ENCODE peak calls at places on chromosomes 1 and 21, in five cellular contexts. R, I, A, F and M are unnamed samples.

GRCh38 chr1:246364415-246364941 is 142.6 kb downstream of the SMYD3 start:
- ATAC-seq in F (no peak), A (no peak), I (no peak), R (no peak), M (no peak)

GRCh38 chr1:29960906-29961675 is 724.8 kb downstream of the PTPRU start:
- ATAC-seq in A (no peak), I (no peak), F (no peak), R (no peak), M (no peak)

GRCh38 chr1:43783096-43783670 is 75.8 kb downstream of the ST3GAL3 start:
- ATAC-seq in I (no peak), F (no peak), R (peak; percentile 59), A (no peak), M (no peak)

GRCh38 chr1:207850621-207851407 is 60.1 kb downstream of the CD34 start:
- ATAC-seq in I (peak; percentile 16), R (no peak), A (no peak), F (peak; percentile 28), M (no peak)

GRCh38 chr1:94537254-94537653 is 4.3 kb downstream of the F3 start:
- ATAC-seq in I (no peak), R (no peak), F (no peak), A (no peak), M (no peak)

GRCh38 chr1:172654535-172654934 is 4.4 kb upstream of the FASLG start:
- ATAC-seq in R (peak; percentile 68), I (no peak), F (no peak), A (no peak), M (no peak)

GRCh38 chr1:181482521-181483083 is 715 bp upstream of the CACNA1E start:
- ATAC-seq in A (no peak), F (peak; percentile 59), I (peak; percentile 79), R (peak; percentile 75), M (peak; percentile 27)

GRCh38 chr1:31483012-31483946 is 70.3 kb downstream of the SERINC2 start:
- ATAC-seq in F (peak; percentile 97), R (no peak), A (peak; percentile 57), I (peak; percentile 75), M (peak; percentile 94)

GRCh38 chr1:204146965-204147364 is 4.9 kb downstream of the ETNK2 start:
- ATAC-seq in I (no peak), A (peak; percentile 2), R (no peak), F (no peak), M (no peak)

GRCh38 chr1:164823486-164824279 is 264.7 kb downstream of the PBX1 start:
- ATAC-seq in F (peak; percentile 29), I (no peak), R (no peak), A (no peak), M (peak; percentile 87)

GRCh38 chr1:237877628-237878027 is 13.1 kb downstream of the ZP4 start:
- ATAC-seq in A (no peak), R (no peak), I (no peak), F (no peak), M (no peak)

GRCh38 chr1:54480201-54480848 is 67.7 kb upstream of the ACOT11 start:
- ATAC-seq in A (peak; percentile 50), R (no peak), I (peak; percentile 64), F (no peak), M (no peak)

GRCh38 chr1:177854951-177855350 is 114.9 kb downstream of the SEC16B start:
- ATAC-seq in R (no peak), F (no peak), A (no peak), I (no peak), M (no peak)

GRCh38 chr21:26852422-26852821 is 7.2 kb upstream of the ADAMTS1 start:
- ATAC-seq in A (no peak), F (no peak), I (no peak), R (no peak), M (no peak)

GRCh38 chr1:176849281-176849680 is 315.2 kb downstream of the ASTN1 start:
- ATAC-seq in F (no peak), A (no peak), R (no peak), I (no peak), M (no peak)

GRCh38 chr1:234838182-234838581 is 228.2 kb upstream of the IRF2BP2 start:
- ATAC-seq in F (no peak), R (no peak), I (no peak), A (no peak), M (no peak)

GRCh38 chr1:18641005-18641941 is 10.6 kb downstream of the PAX7 start:
- ATAC-seq in I (no peak), F (no peak), A (no peak), R (no peak), M (no peak)

GRCh38 chr21:39020751-39021474 is 162.3 kb downstream of the PSMG1 start:
- ATAC-seq in I (no peak), R (no peak), A (peak; percentile 88), F (peak; percentile 49), M (peak; percentile 39)

GRCh38 chr1:35930593-35931423 is at the start of gene AGO3:
- ATAC-seq in A (peak; percentile 95), I (peak; percentile 87), R (peak; percentile 91), F (peak; percentile 97), M (peak; percentile 93)

GRCh38 chr1:41711581-41711980 is 207.1 kb downstream of the HIVEP3 start:
- ATAC-seq in A (no peak), I (no peak), R (no peak), F (no peak), M (no peak)

GRCh38 chr1:12595839-12596821 is 21.9 kb downstream of the DHRS3 start:
- ATAC-seq in F (peak; percentile 91), A (peak; percentile 12), R (peak; percentile 86), I (peak; percentile 25), M (peak; percentile 86)

GRCh38 chr1:203299180-203299579 is 6.1 kb upstream of the BTG2 start:
- ATAC-seq in I (no peak), F (no peak), A (no peak), R (no peak), M (no peak)

GRCh38 chr1:226203693-226204092 is 17.2 kb upstream of the ACBD3 start:
- ATAC-seq in A (peak; percentile 34), R (no peak), F (no peak), I (peak; percentile 12), M (no peak)

DNA sequence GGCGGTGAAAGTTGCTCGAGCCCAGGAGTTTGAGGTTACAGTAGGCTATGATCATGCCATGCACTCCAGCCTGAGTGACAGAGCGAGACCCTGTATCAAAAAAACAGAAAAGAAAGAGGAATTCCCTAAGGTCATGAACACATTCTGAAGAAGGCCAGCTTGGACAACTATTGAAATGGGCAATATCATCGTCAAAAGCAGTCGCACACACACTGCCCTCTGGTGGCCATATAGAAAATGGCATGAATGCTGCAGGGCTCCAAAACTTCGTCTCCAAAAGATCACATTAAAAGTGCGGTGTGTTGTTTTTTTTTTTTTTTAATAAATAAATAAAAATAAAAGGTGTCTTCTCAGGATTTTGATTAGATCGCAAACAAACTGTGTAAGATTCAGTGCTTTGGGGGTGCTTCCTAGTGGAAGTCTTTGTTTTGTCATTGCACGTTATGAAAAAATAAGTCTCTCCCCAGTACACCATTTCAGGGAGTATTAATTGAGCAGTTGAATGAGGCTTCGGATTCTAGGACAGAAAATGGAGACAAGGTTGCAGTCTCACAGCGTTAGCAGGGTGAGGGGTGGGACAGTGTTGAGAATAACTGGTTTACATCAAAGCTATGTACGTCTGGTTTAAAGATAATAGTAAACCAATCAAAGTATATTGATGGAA is 87.5 kb upstream of the FMN2 start:
- ATAC-seq in R (no peak), F (no peak), I (peak; percentile 61), A (peak; percentile 31), M (no peak)
- TF ChIP-seq POLR2AphosphoS5 in R (no peak), F (no peak), I (no peak), A (no peak), M (no peak)

DNA sequence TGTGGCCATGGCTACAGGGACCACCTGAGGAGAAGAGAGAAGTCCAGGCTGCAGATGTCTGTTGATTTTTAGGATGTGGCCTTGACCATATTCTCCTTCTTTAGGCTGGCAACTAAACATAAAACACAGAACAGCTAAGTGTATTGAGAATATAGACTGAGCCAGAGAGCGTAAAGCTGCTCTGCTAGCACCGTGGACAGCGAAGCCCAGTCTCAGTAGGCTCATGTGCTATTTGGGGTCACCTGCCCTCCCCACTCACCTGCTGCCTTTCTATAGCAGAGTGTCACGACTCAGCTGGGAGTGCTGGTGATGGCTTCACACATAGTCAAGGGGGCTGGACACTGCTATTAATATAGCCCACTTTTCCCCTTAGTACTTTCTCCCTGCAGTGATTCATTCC is 278.5 kb downstream of the KCNH1 start:
- ATAC-seq in F (no peak), I (no peak), R (no peak), A (no peak), M (no peak)
- TF ChIP-seq CTCF in F (no peak), I (no peak), R (no peak), A (no peak), M (no peak)

GRCh38 chr1:147497826-147498225 is 43.5 kb upstream of the BCL9 start:
- ATAC-seq in I (no peak), R (no peak), F (no peak), A (no peak), M (no peak)

GRCh38 chr1:147496571-147496970 is 44.7 kb upstream of the BCL9 start:
- ATAC-seq in F (peak; percentile 68), A (peak; percentile 71), I (peak; percentile 51), R (no peak), M (peak; percentile 53)

GRCh38 chr1:147496044-147496443 is 45.3 kb upstream of the BCL9 start:
- ATAC-seq in F (no peak), A (no peak), R (no peak), I (no peak), M (no peak)

GRCh38 chr1:147493349-147493748 is 48.0 kb upstream of the BCL9 start:
- ATAC-seq in I (no peak), A (no peak), R (no peak), F (no peak), M (no peak)

DNA sequence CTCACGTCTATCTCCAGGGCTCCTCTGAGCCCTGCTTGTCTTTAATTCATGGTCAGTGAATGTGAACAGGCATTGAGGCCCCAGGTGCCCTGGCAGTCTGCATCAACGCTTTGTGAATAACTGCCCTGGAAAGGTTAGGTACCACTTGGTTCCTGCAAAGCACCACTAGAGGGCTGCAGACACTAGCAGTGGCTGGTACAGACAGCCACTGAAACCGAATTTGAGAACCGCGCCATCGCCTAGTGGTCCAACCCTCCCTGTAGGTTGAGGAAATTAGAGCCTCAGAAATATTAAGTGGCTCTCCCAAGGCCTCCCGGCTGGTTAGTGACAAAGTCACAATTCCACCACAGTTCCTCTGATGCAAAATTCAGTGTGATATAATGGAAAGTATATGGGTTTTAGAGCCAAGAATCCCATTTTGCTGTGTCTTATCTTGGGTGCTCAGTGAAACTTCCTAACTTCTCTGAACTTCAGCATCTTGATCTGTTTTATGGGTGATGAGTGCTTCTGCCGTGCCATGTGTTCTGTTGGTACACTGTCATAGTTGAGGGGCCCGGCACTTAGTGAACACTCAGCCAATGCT is 46.2 kb upstream of the BCL9 start:
- ATAC-seq in A (peak; percentile 97), R (peak; percentile 99), I (peak; percentile 96), F (peak; percentile 92), M (peak; percentile 90)
- TF ChIP-seq POLR2AphosphoS5 in A (no peak), R (no peak), I (no peak), F (no peak), M (peak; percentile 27)

DNA sequence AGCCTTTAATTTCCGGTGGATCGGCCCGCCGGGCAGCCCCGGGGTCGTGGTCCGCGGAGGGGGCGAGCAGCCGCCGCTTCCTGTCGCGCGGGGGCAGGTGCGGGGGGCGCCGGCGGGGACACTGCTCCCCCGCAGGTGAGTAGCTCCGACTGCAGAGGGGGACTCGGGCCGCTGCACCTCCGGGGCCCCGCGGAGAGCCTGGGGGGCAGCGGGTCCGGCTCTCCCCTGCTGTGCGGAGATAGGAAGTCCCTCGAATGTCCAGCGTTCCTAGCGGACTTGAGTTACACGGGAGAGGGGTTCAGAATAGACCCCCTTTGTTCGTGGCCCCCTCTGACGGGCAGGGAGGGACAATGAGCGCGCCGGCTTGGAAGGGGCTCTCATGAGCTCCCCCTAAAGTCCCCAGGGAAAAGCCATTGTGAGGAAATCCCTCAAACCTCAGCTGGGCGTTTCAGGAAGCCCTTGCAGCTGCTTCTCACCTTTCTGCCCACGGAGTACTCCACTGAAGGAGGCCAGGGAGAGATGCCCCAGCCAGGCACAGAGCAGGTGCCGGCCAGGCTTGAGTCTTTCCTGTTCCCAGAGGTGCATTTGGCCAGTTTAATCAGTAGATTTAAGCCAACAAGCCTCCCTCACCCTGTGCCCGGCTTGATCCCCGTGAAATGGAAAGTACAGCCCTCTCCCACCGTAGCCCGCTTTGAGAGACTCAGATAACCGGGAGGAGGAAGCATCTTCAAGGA is 925 bp downstream of the PDE9A start:
- ATAC-seq in F (no peak), A (peak; percentile 33), I (no peak), R (peak; percentile 11), M (no peak)
- TF ChIP-seq CTCF in F (no peak), A (peak; percentile 55), I (peak; percentile 9), R (no peak), M (no peak)